ENCODE peak calls at places on chromosomes 3 and 15, in nine cellular contexts. P is endothelial cell of umbilical vein, Q is adrenal gland, I is esophagus squamous epithelium, A is gastrocnemius medialis, L is uterus, S is breast epithelium, J is stomach, D is body of pancreas. T is an unnamed sample. For H3K9me3, the result is how much of the 10 kb centered on the place peaks cover.

GRCh38 chr3:113439576-113439975 is 1.7 kb downstream of the CFAP44 start:
- DNase-seq in Q (no peak), A (no peak), S (no peak), P (no peak), D (no peak), L (no peak), J (no peak), I (no peak), T (no peak)

GRCh38 chr3:188097786-188098185 is 56.2 kb upstream of the LPP start:
- DNase-seq in A (no peak), Q (no peak), I (no peak), J (no peak), P (no peak), D (no peak), L (no peak), S (no peak), T (no peak)

GRCh38 chr3:78204977-78205376 is 1165.1 kb downstream of the ROBO2 start:
- DNase-seq in A (no peak), I (no peak), Q (no peak), L (no peak), J (no peak), D (no peak), S (no peak), P (peak), T (no peak)

GRCh38 chr3:43389388-43390254 is 103.3 kb downstream of the SNRK start:
- DNase-seq in J (peak), L (no peak), S (no peak), Q (peak), D (peak), I (peak), P (peak), A (no peak), T (no peak)

GRCh38 chr3:74613060-74613459 is 1.4 kb downstream of the CNTN3 start:
- DNase-seq in P (no peak), L (no peak), J (no peak), Q (no peak), D (no peak), A (no peak), S (no peak), I (no peak), T (no peak)

GRCh38 chr15:60155661-60156060 is 151.6 kb downstream of the FOXB1 start:
- DNase-seq in L (no peak), P (no peak), J (no peak), D (no peak), A (no peak), I (no peak), Q (no peak), S (no peak), T (no peak)

GRCh38 chr3:12780776-12781175 is 15.7 kb upstream of the CAND2 start:
- DNase-seq in J (no peak), L (no peak), S (no peak), D (no peak), I (no peak), A (no peak), P (no peak), Q (no peak), T (no peak)

GRCh38 chr15:57506422-57506821 is 85.3 kb upstream of the MYZAP start:
- DNase-seq in P (no peak), A (no peak), J (no peak), Q (no peak), D (peak), S (no peak), L (no peak), I (no peak), T (no peak)

GRCh38 chr3:127449489-127450212 is 140.9 kb downstream of the TPRA1 start:
- DNase-seq in P (no peak), Q (no peak), J (peak), I (no peak), S (peak), D (no peak), L (no peak), A (peak), T (peak)

GRCh38 chr3:99901200-99901926 is 83.7 kb downstream of the CMSS1 start:
- DNase-seq in D (no peak), A (no peak), S (no peak), L (no peak), P (peak), Q (no peak), I (no peak), J (no peak), T (no peak)

GRCh38 chr3:15512173-15512572 is 9.3 kb downstream of the COLQ start:
- DNase-seq in D (peak), P (no peak), L (no peak), Q (no peak), S (no peak), J (peak), A (peak), I (no peak), T (no peak)

GRCh38 chr3:24420224-24420623 is 74.4 kb downstream of the THRB start:
- DNase-seq in J (no peak), P (no peak), D (no peak), S (no peak), Q (no peak), L (no peak), I (no peak), A (no peak), T (no peak)

GRCh38 chr3:46848271-46849097 is 14.8 kb downstream of the MYL3 start:
- DNase-seq in S (no peak), A (no peak), J (peak), D (peak), I (no peak), Q (peak), L (no peak), P (peak), T (peak)

GRCh38 chr3:155805802-155806618 is at the start of gene C3orf33:
- DNase-seq in I (no peak), L (peak), J (peak), Q (peak), P (peak), A (peak), S (peak), D (peak), T (peak)

GRCh38 chr15:44722011-44722410 is 10.7 kb downstream of the B2M start:
- DNase-seq in J (no peak), D (no peak), Q (no peak), L (no peak), P (no peak), S (no peak), A (no peak), I (no peak), T (no peak)

GRCh38 chr3:115916866-115917265 is 293.6 kb downstream of the GAP43 start:
- DNase-seq in P (no peak), J (no peak), L (no peak), S (no peak), A (no peak), D (no peak), I (no peak), Q (no peak), T (no peak)

GRCh38 chr3:12902181-12902999 is 61.0 kb upstream of the RPL32 start:
- DNase-seq in D (no peak), J (no peak), L (no peak), I (no peak), Q (no peak), S (no peak), A (no peak), P (no peak), T (no peak)

GRCh38 chr3:182136008-182136910 is 424.5 kb downstream of the SOX2 start:
- DNase-seq in D (no peak), I (no peak), S (no peak), Q (no peak), P (no peak), L (no peak), J (no peak), A (no peak), T (no peak)

GRCh38 chr3:53150247-53151085 is 10.5 kb upstream of the PRKCD start:
- DNase-seq in S (no peak), A (no peak), J (peak), D (peak), Q (peak), L (no peak), I (no peak), P (no peak), T (no peak)

GRCh38 chr3:31880020-31880419 is 101.0 kb downstream of the OSBPL10 start:
- DNase-seq in D (no peak), S (no peak), A (no peak), L (no peak), P (no peak), Q (peak), I (no peak), J (no peak), T (no peak)

GRCh38 chr15:29099131-29099880 is 170.3 kb downstream of the NSMCE3 start:
- DNase-seq in S (no peak), A (no peak), P (no peak), I (no peak), Q (no peak), L (no peak), J (no peak), D (no peak), T (peak)

GRCh38 chr3:50611464-50612233 is at the start of gene CISH:
- DNase-seq in A (peak), L (peak), D (peak), J (peak), I (peak), P (peak), Q (peak), S (peak), T (peak)

GRCh38 chr15:101615986-101616848 is 36.0 kb downstream of the TM2D3 start:
- DNase-seq in P (peak), I (no peak), A (no peak), J (peak), Q (peak), S (no peak), D (peak), L (peak), T (peak)

GRCh38 chr3:66153961-66154923 is 66.6 kb upstream of the SLC25A26 start:
- DNase-seq in I (no peak), S (no peak), Q (no peak), J (no peak), A (no peak), P (no peak), D (no peak), L (no peak), T (no peak)

GRCh38 chr3:22360197-22360596 is 609.2 kb upstream of the ZNF385D start:
- DNase-seq in Q (no peak), J (no peak), I (no peak), D (no peak), P (no peak), A (no peak), S (no peak), L (no peak), T (no peak)

GRCh38 chr15:101710806-101711205 is 13.5 kb downstream of the TARS3 start:
- DNase-seq in I (no peak), P (no peak), A (no peak), S (no peak), Q (no peak), D (no peak), L (no peak), J (no peak), T (no peak)

GRCh38 chr15:100116416-100117190 is 225.2 kb downstream of the ADAMTS17 start:
- DNase-seq in L (peak), A (peak), J (no peak), I (no peak), S (no peak), P (no peak), D (peak), Q (peak), T (no peak)

GRCh38 chr3:17554078-17554477 is 188.4 kb downstream of the TBC1D5 start:
- DNase-seq in Q (no peak), S (no peak), D (no peak), I (no peak), J (no peak), L (no peak), A (no peak), P (no peak), T (no peak)

GRCh38 chr15:63292771-63293170 is 15.4 kb downstream of the APH1B start:
- DNase-seq in P (no peak), D (no peak), I (no peak), A (no peak), L (no peak), Q (no peak), S (no peak), J (no peak), T (no peak)

GRCh38 chr3:125313060-125313635 is 62.0 kb downstream of the ZNF148 start:
- DNase-seq in L (no peak), I (no peak), S (no peak), A (no peak), J (no peak), Q (no peak), P (no peak), D (no peak), T (no peak)

GRCh38 chr3:149152420-149152819 is 23.0 kb downstream of the HPS3 start:
- DNase-seq in L (no peak), J (no peak), A (no peak), D (no peak), Q (no peak), I (no peak), S (no peak), P (no peak), T (no peak)
- H3K27ac ChIP-seq in L (no peak), J (no peak), A (peak), D (no peak), Q (no peak), I (no peak), S (no peak), P (no peak), T (no peak)

DNA sequence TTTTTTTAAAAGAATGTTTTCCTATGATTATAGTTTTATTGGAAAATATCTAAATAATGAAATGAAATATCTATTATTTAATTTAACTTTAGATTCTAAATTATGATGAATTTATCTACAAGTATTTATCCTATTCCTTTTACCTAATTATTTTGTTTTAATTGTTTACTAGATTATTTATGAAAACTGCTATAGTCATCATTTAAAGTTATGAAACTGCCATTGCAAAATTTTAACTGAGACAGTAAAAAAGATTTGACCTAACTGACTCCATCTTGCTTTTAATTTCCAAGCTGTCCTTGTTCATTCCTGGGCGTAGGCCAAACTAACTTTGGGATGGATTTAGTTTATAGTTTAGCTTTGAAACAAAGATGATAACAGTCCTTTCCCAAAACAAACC is 25.9 kb upstream of the FAM3D start:
- DNase-seq in I (no peak), D (no peak), L (no peak), P (no peak), Q (no peak), A (no peak), J (no peak), S (no peak), T (no peak)
- H3K9me3 ChIP-seq in I (under half), D (under half), L (under half), P (under half), Q (under half), A (under half), J (under half), S (under half), T (under half)

DNA sequence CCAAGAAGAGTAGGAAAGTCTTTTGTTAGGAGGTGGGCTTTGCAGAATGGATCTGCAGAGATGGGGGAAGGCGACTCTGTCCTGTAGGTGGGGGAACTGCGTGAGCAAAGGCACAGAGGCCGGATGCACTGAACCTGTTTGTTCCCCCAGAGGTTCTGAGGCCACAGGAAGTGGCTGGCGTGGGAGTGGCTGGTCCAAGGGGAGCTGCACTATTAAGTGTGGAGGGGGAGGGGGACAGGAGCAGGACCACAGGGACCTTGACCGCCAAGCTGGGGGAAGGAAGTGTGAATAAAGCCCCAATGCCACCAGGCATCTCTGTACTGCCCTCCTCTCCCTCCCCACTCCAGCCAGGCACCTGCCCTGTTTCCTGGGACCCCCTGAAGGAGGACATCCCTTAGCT is 51.8 kb downstream of the CYP11A1 start:
- DNase-seq in L (no peak), J (no peak), S (no peak), A (no peak), D (no peak), Q (no peak), P (no peak), I (no peak), T (no peak)
- TF ChIP-seq POLR2A in L (no peak), J (no peak), S (no peak), A (no peak), D (no peak), Q (no peak), P (no peak), I (no peak), T (no peak)

DNA sequence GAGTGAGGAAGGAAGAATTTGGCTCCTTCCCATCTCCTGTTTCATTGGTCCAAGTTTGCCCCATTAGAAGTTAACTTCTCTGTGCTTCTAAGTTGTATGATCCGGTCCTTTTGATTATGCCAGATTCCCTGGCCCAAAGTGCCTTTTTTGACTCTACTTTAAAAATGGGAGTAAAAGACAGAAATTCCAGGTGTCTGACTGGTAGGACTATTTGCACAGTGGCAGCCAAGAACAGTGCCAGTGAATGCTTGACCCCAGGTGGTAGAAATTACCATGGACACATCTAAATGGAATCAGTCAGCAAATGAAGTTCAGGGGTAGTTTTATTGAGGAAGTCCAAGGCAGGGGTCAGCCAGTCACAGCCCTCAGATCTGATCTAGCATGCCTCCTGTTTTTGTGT is 253.5 kb upstream of the TGFBR2 start:
- DNase-seq in D (no peak), I (no peak), A (no peak), P (peak), S (no peak), L (no peak), J (no peak), Q (no peak), T (no peak)
- H3K27ac ChIP-seq in D (no peak), I (no peak), A (no peak), P (no peak), S (peak), L (no peak), J (no peak), Q (no peak), T (no peak)

GRCh38 chr15:27500206-27500605 is 529.2 kb downstream of the GABRG3 start:
- DNase-seq in A (no peak), L (no peak), J (no peak), I (no peak), Q (no peak), S (no peak), D (no peak), P (no peak), T (no peak)
- H3K9me3 ChIP-seq in A (under half), L (under half), J (under half), I (under half), Q (under half), S (under half), D (under half), P (under half), T (under half)

GRCh38 chr15:25862087-25862468 is 1.0 kb downstream of the ATP10A start:
- DNase-seq in I (no peak), Q (peak), P (no peak), A (no peak), L (no peak), S (no peak), J (no peak), D (no peak), T (no peak)
- TF ChIP-seq POLR2A in I (no peak), Q (no peak), P (no peak), A (no peak), L (no peak), S (no peak), J (no peak), D (no peak), T (no peak)

GRCh38 chr15:71338827-71339542 is 223.7 kb downstream of the THSD4 start:
- DNase-seq in L (no peak), P (no peak), A (no peak), S (no peak), D (no peak), I (no peak), J (no peak), Q (no peak), T (no peak)
- H3K27ac ChIP-seq in L (peak), P (no peak), A (no peak), S (no peak), D (no peak), I (peak), J (no peak), Q (no peak), T (no peak)